ENCODE peak calls at places on chromosomes 6 and 20, in five cellular contexts. One of them, this sample, is unnamed.

GRCh38 chr6:37242429-37243052 is 15.0 kb upstream of the TBC1D22B start:
- DNase-seq in adipocyte: peak
- DNase-seq in astrocyte of the spinal cord: peak
- DNase-seq in memory B cell: no peak
- DNase-seq in activated naive CD4-positive, alpha-beta T cell treated with Interleukin-2 at 50 U/mL for 16 hours: no peak
- DNase-seq in this sample: no peak

GRCh38 chr6:27867051-27867940 is 44.9 kb downstream of the OR2B2 start:
- DNase-seq in adipocyte: peak
- DNase-seq in astrocyte of the spinal cord: peak
- DNase-seq in memory B cell: peak
- DNase-seq in activated naive CD4-positive, alpha-beta T cell treated with Interleukin-2 at 50 U/mL for 16 hours: peak
- DNase-seq in this sample: no peak

GRCh38 chr6:71194730-71195129 is 93.9 kb upstream of the OGFRL1 start:
- DNase-seq in adipocyte: peak
- DNase-seq in astrocyte of the spinal cord: peak
- DNase-seq in memory B cell: no peak
- DNase-seq in activated naive CD4-positive, alpha-beta T cell treated with Interleukin-2 at 50 U/mL for 16 hours: no peak
- DNase-seq in this sample: no peak

GRCh38 chr6:91018586-91018985 is 431.7 kb upstream of the MAP3K7 start:
- DNase-seq in adipocyte: no peak
- DNase-seq in astrocyte of the spinal cord: no peak
- DNase-seq in memory B cell: no peak
- DNase-seq in activated naive CD4-positive, alpha-beta T cell treated with Interleukin-2 at 50 U/mL for 16 hours: no peak
- DNase-seq in this sample: no peak

GRCh38 chr6:138403324-138403800 is 661 bp upstream of the HEBP2 start:
- DNase-seq in adipocyte: peak
- DNase-seq in astrocyte of the spinal cord: no peak
- DNase-seq in memory B cell: peak
- DNase-seq in activated naive CD4-positive, alpha-beta T cell treated with Interleukin-2 at 50 U/mL for 16 hours: peak
- DNase-seq in this sample: no peak

GRCh38 chr20:23298155-23298554 is 52.4 kb upstream of the NXT1 start:
- DNase-seq in adipocyte: no peak
- DNase-seq in astrocyte of the spinal cord: no peak
- DNase-seq in memory B cell: no peak
- DNase-seq in activated naive CD4-positive, alpha-beta T cell treated with Interleukin-2 at 50 U/mL for 16 hours: no peak
- DNase-seq in this sample: no peak

GRCh38 chr6:157715766-157716171 is 107.3 kb upstream of the SNX9 start:
- DNase-seq in adipocyte: peak
- DNase-seq in astrocyte of the spinal cord: peak
- DNase-seq in memory B cell: no peak
- DNase-seq in activated naive CD4-positive, alpha-beta T cell treated with Interleukin-2 at 50 U/mL for 16 hours: no peak
- DNase-seq in this sample: no peak

GRCh38 chr6:15096894-15097837 is 148.7 kb upstream of the JARID2 start:
- DNase-seq in adipocyte: no peak
- DNase-seq in astrocyte of the spinal cord: no peak
- DNase-seq in memory B cell: no peak
- DNase-seq in activated naive CD4-positive, alpha-beta T cell treated with Interleukin-2 at 50 U/mL for 16 hours: no peak
- DNase-seq in this sample: no peak

GRCh38 chr20:37559312-37560027 is 31.8 kb upstream of the BLCAP start:
- DNase-seq in adipocyte: no peak
- DNase-seq in astrocyte of the spinal cord: no peak
- DNase-seq in memory B cell: no peak
- DNase-seq in activated naive CD4-positive, alpha-beta T cell treated with Interleukin-2 at 50 U/mL for 16 hours: no peak
- DNase-seq in this sample: no peak

GRCh38 chr20:7818477-7818876 is 121.8 kb downstream of the HAO1 start:
- DNase-seq in adipocyte: no peak
- DNase-seq in astrocyte of the spinal cord: no peak
- DNase-seq in memory B cell: no peak
- DNase-seq in activated naive CD4-positive, alpha-beta T cell treated with Interleukin-2 at 50 U/mL for 16 hours: no peak
- DNase-seq in this sample: no peak

GRCh38 chr6:106637718-106638341 is 8.5 kb downstream of the QRSL1 start:
- DNase-seq in adipocyte: no peak
- DNase-seq in astrocyte of the spinal cord: no peak
- DNase-seq in memory B cell: no peak
- DNase-seq in activated naive CD4-positive, alpha-beta T cell treated with Interleukin-2 at 50 U/mL for 16 hours: no peak
- DNase-seq in this sample: no peak

GRCh38 chr20:39547546-39548410 is 585.6 kb downstream of the DHX35 start:
- DNase-seq in adipocyte: no peak
- DNase-seq in astrocyte of the spinal cord: no peak
- DNase-seq in memory B cell: no peak
- DNase-seq in activated naive CD4-positive, alpha-beta T cell treated with Interleukin-2 at 50 U/mL for 16 hours: no peak
- DNase-seq in this sample: no peak

GRCh38 chr6:143099647-143100046 is 39.0 kb downstream of the AIG1 start:
- DNase-seq in adipocyte: no peak
- DNase-seq in astrocyte of the spinal cord: no peak
- DNase-seq in memory B cell: no peak
- DNase-seq in activated naive CD4-positive, alpha-beta T cell treated with Interleukin-2 at 50 U/mL for 16 hours: no peak
- DNase-seq in this sample: no peak

GRCh38 chr20:23049933-23050838 is 714 bp upstream of the THBD start:
- DNase-seq in adipocyte: peak
- DNase-seq in astrocyte of the spinal cord: peak
- DNase-seq in memory B cell: no peak
- DNase-seq in activated naive CD4-positive, alpha-beta T cell treated with Interleukin-2 at 50 U/mL for 16 hours: no peak
- DNase-seq in this sample: no peak

GRCh38 chr6:114342086-114342825 is 567 bp downstream of the HS3ST5 start:
- DNase-seq in adipocyte: peak
- DNase-seq in astrocyte of the spinal cord: no peak
- DNase-seq in memory B cell: no peak
- DNase-seq in activated naive CD4-positive, alpha-beta T cell treated with Interleukin-2 at 50 U/mL for 16 hours: no peak
- DNase-seq in this sample: no peak

GRCh38 chr6:86937219-86938079 is at the start of gene HTR1E:
- DNase-seq in adipocyte: peak
- DNase-seq in astrocyte of the spinal cord: peak
- DNase-seq in memory B cell: peak
- DNase-seq in activated naive CD4-positive, alpha-beta T cell treated with Interleukin-2 at 50 U/mL for 16 hours: no peak
- DNase-seq in this sample: no peak

GRCh38 chr6:96899019-96899418 is 1.3 kb upstream of the NDUFAF4 start:
- DNase-seq in adipocyte: peak
- DNase-seq in astrocyte of the spinal cord: peak
- DNase-seq in memory B cell: no peak
- DNase-seq in activated naive CD4-positive, alpha-beta T cell treated with Interleukin-2 at 50 U/mL for 16 hours: no peak
- DNase-seq in this sample: no peak

GRCh38 chr6:34288581-34288980 is 39.8 kb upstream of the SMIM29 start:
- DNase-seq in adipocyte: no peak
- DNase-seq in astrocyte of the spinal cord: no peak
- DNase-seq in memory B cell: no peak
- DNase-seq in activated naive CD4-positive, alpha-beta T cell treated with Interleukin-2 at 50 U/mL for 16 hours: no peak
- DNase-seq in this sample: no peak

GRCh38 chr6:90216081-90216977 is 80.3 kb downstream of the BACH2 start:
- DNase-seq in adipocyte: no peak
- DNase-seq in astrocyte of the spinal cord: peak
- DNase-seq in memory B cell: peak
- DNase-seq in activated naive CD4-positive, alpha-beta T cell treated with Interleukin-2 at 50 U/mL for 16 hours: no peak
- DNase-seq in this sample: no peak

GRCh38 chr20:50039706-50040431 is 57.1 kb downstream of the SNAI1 start:
- DNase-seq in adipocyte: no peak
- DNase-seq in astrocyte of the spinal cord: no peak
- DNase-seq in memory B cell: no peak
- DNase-seq in activated naive CD4-positive, alpha-beta T cell treated with Interleukin-2 at 50 U/mL for 16 hours: no peak
- DNase-seq in this sample: no peak

GRCh38 chr20:48187891-48188290 is 402.6 kb upstream of the SULF2 start:
- DNase-seq in adipocyte: peak
- DNase-seq in astrocyte of the spinal cord: peak
- DNase-seq in memory B cell: no peak
- DNase-seq in activated naive CD4-positive, alpha-beta T cell treated with Interleukin-2 at 50 U/mL for 16 hours: no peak
- DNase-seq in this sample: no peak

GRCh38 chr6:44172759-44173500 is 14.3 kb downstream of the CAPN11 start:
- DNase-seq in adipocyte: peak
- DNase-seq in astrocyte of the spinal cord: peak
- DNase-seq in memory B cell: peak
- DNase-seq in activated naive CD4-positive, alpha-beta T cell treated with Interleukin-2 at 50 U/mL for 16 hours: peak
- DNase-seq in this sample: peak

GRCh38 chr20:17910828-17911294 is 57.7 kb downstream of the SNX5 start:
- DNase-seq in adipocyte: peak
- DNase-seq in astrocyte of the spinal cord: peak
- DNase-seq in memory B cell: no peak
- DNase-seq in activated naive CD4-positive, alpha-beta T cell treated with Interleukin-2 at 50 U/mL for 16 hours: no peak
- DNase-seq in this sample: no peak

GRCh38 chr6:78093861-78094360 is 441.1 kb downstream of the MEI4 start:
- DNase-seq in adipocyte: no peak
- DNase-seq in astrocyte of the spinal cord: no peak
- DNase-seq in memory B cell: no peak
- DNase-seq in activated naive CD4-positive, alpha-beta T cell treated with Interleukin-2 at 50 U/mL for 16 hours: no peak
- DNase-seq in this sample: no peak

GRCh38 chr6:39698789-39699188 is 26.4 kb downstream of the KIF6 start:
- DNase-seq in adipocyte: no peak
- DNase-seq in astrocyte of the spinal cord: no peak
- DNase-seq in memory B cell: no peak
- DNase-seq in activated naive CD4-positive, alpha-beta T cell treated with Interleukin-2 at 50 U/mL for 16 hours: no peak
- DNase-seq in this sample: no peak

GRCh38 chr6:29924731-29925130 is 17.6 kb upstream of the HLA-A start:
- DNase-seq in adipocyte: no peak
- DNase-seq in astrocyte of the spinal cord: no peak
- DNase-seq in memory B cell: no peak
- DNase-seq in activated naive CD4-positive, alpha-beta T cell treated with Interleukin-2 at 50 U/mL for 16 hours: peak
- DNase-seq in this sample: no peak

GRCh38 chr6:150528648-150529285 is 70.9 kb upstream of the PLEKHG1 start:
- DNase-seq in adipocyte: no peak
- DNase-seq in astrocyte of the spinal cord: peak
- DNase-seq in memory B cell: peak
- DNase-seq in activated naive CD4-positive, alpha-beta T cell treated with Interleukin-2 at 50 U/mL for 16 hours: no peak
- DNase-seq in this sample: no peak

GRCh38 chr20:35907017-35907685 is 47.2 kb downstream of the SCAND1 start:
- DNase-seq in adipocyte: no peak
- DNase-seq in astrocyte of the spinal cord: no peak
- DNase-seq in memory B cell: no peak
- DNase-seq in activated naive CD4-positive, alpha-beta T cell treated with Interleukin-2 at 50 U/mL for 16 hours: no peak
- DNase-seq in this sample: no peak

GRCh38 chr20:59955131-59955796 is 3.0 kb upstream of the CDH26 start:
- DNase-seq in adipocyte: peak
- DNase-seq in astrocyte of the spinal cord: no peak
- DNase-seq in memory B cell: no peak
- DNase-seq in activated naive CD4-positive, alpha-beta T cell treated with Interleukin-2 at 50 U/mL for 16 hours: no peak
- DNase-seq in this sample: no peak

GRCh38 chr6:170464524-170464979 is 88.6 kb downstream of the PSMB1 start:
- DNase-seq in adipocyte: no peak
- DNase-seq in astrocyte of the spinal cord: no peak
- DNase-seq in memory B cell: no peak
- DNase-seq in activated naive CD4-positive, alpha-beta T cell treated with Interleukin-2 at 50 U/mL for 16 hours: no peak
- DNase-seq in this sample: no peak

GRCh38 chr20:59030911-59031310 is 1.2 kb downstream of the ATP5F1E start:
- DNase-seq in adipocyte: no peak
- DNase-seq in astrocyte of the spinal cord: no peak
- DNase-seq in memory B cell: no peak
- DNase-seq in activated naive CD4-positive, alpha-beta T cell treated with Interleukin-2 at 50 U/mL for 16 hours: no peak
- DNase-seq in this sample: no peak

GRCh38 chr20:47319517-47320252 is 36.8 kb downstream of the ZMYND8 start:
- DNase-seq in adipocyte: peak
- DNase-seq in astrocyte of the spinal cord: peak
- DNase-seq in memory B cell: no peak
- DNase-seq in activated naive CD4-positive, alpha-beta T cell treated with Interleukin-2 at 50 U/mL for 16 hours: no peak
- DNase-seq in this sample: no peak

GRCh38 chr6:118810420-118811027 is 83.4 kb upstream of the ASF1A start:
- DNase-seq in adipocyte: no peak
- DNase-seq in astrocyte of the spinal cord: no peak
- DNase-seq in memory B cell: peak
- DNase-seq in activated naive CD4-positive, alpha-beta T cell treated with Interleukin-2 at 50 U/mL for 16 hours: peak
- DNase-seq in this sample: no peak

GRCh38 chr6:14464049-14464448 is 346.5 kb downstream of the CD83 start:
- DNase-seq in adipocyte: no peak
- DNase-seq in astrocyte of the spinal cord: peak
- DNase-seq in memory B cell: no peak
- DNase-seq in activated naive CD4-positive, alpha-beta T cell treated with Interleukin-2 at 50 U/mL for 16 hours: no peak
- DNase-seq in this sample: no peak

GRCh38 chr6:76633259-76633658 is 560.8 kb upstream of the IMPG1 start:
- DNase-seq in adipocyte: no peak
- DNase-seq in astrocyte of the spinal cord: no peak
- DNase-seq in memory B cell: no peak
- DNase-seq in activated naive CD4-positive, alpha-beta T cell treated with Interleukin-2 at 50 U/mL for 16 hours: no peak
- DNase-seq in this sample: no peak

GRCh38 chr6:131978522-131978921 is 27.4 kb upstream of the CCN2 start:
- DNase-seq in adipocyte: no peak
- DNase-seq in astrocyte of the spinal cord: no peak
- DNase-seq in memory B cell: no peak
- DNase-seq in activated naive CD4-positive, alpha-beta T cell treated with Interleukin-2 at 50 U/mL for 16 hours: no peak
- DNase-seq in this sample: no peak

GRCh38 chr20:61113731-61114130 is 138.3 kb upstream of the CDH4 start:
- DNase-seq in adipocyte: no peak
- DNase-seq in astrocyte of the spinal cord: no peak
- DNase-seq in memory B cell: no peak
- DNase-seq in activated naive CD4-positive, alpha-beta T cell treated with Interleukin-2 at 50 U/mL for 16 hours: no peak
- DNase-seq in this sample: no peak

GRCh38 chr6:125797934-125798444 is 7.2 kb downstream of the NCOA7 start:
- DNase-seq in adipocyte: no peak
- DNase-seq in astrocyte of the spinal cord: no peak
- DNase-seq in memory B cell: no peak
- DNase-seq in activated naive CD4-positive, alpha-beta T cell treated with Interleukin-2 at 50 U/mL for 16 hours: no peak
- DNase-seq in this sample: no peak

This sample was measured in GM19239.